ENCODE peak calls at places on chromosomes 6 and 20, in four cellular contexts. L, S, E and V are unnamed samples.

GRCh38 chr6:146551545-146551944 is 7.9 kb downstream of the RAB32 start:
- DNase-seq in E (no peak), L (peak), S (no peak), V (no peak)

GRCh38 chr6:116450769-116451740 is 10.1 kb upstream of the CALHM6 start:
- DNase-seq in L (no peak), S (no peak), E (peak), V (no peak)

GRCh38 chr6:147204060-147204785 is at the start of gene STXBP5:
- DNase-seq in E (no peak), S (peak), L (peak), V (peak)

GRCh38 chr6:139728879-139729278 is 354.4 kb upstream of the CITED2 start:
- DNase-seq in S (no peak), E (no peak), L (no peak), V (no peak)

GRCh38 chr6:159875194-159875593 is 15.6 kb upstream of the MAS1 start:
- DNase-seq in S (no peak), E (peak), L (no peak), V (no peak)

GRCh38 chr20:31698803-31699718 is 23.6 kb downstream of the BCL2L1 start:
- DNase-seq in L (peak), E (no peak), S (peak), V (peak)

GRCh38 chr6:47187883-47188587 is 121.7 kb downstream of the TNFRSF21 start:
- DNase-seq in L (peak), S (no peak), E (no peak), V (no peak)

GRCh38 chr20:11891081-11891826 is 26.4 kb upstream of the BTBD3 start:
- DNase-seq in S (peak), E (no peak), L (peak), V (peak)

GRCh38 chr20:36919715-36920333 is 31.7 kb downstream of the SAMHD1 start:
- DNase-seq in L (peak), S (peak), E (peak), V (peak)

GRCh38 chr20:45289942-45290676 is 16.5 kb upstream of the RBPJL start:
- DNase-seq in E (no peak), S (no peak), L (no peak), V (no peak)

GRCh38 chr20:45290677-45291355 is 15.8 kb upstream of the RBPJL start:
- DNase-seq in E (no peak), L (peak), S (peak), V (peak)

GRCh38 chr20:45293041-45294002 is 13.3 kb upstream of the RBPJL start:
- DNase-seq in S (peak), E (no peak), L (peak), V (peak)

GRCh38 chr20:45292343-45292742 is 14.3 kb upstream of the RBPJL start:
- DNase-seq in L (no peak), S (no peak), E (no peak), V (no peak)

DNA sequence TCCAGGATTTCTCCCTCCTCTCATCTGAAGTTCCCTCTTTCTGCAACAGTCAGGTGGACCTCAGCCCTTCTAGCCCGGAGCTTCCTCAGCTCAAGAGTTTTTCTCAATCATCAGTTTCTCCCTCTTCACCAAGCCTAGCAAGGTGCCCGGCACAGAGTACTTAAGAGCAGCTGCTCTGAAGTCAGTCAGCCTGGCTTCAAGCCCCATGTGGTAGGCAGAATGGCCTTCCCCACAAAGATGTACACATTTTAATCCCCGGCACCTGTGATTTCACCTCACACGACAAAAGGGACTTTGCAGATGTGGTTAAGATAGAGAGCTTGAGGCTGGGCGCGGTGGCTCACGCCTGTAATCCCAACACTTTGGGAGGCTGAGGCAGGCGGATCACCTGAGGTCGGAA is 15.1 kb upstream of the RBPJL start:
- DNase-seq in E (no peak), S (no peak), L (no peak), V (no peak)
- TF ChIP-seq RCOR1 in E (no peak), S (no peak), L (no peak), V (no peak)

DNA sequence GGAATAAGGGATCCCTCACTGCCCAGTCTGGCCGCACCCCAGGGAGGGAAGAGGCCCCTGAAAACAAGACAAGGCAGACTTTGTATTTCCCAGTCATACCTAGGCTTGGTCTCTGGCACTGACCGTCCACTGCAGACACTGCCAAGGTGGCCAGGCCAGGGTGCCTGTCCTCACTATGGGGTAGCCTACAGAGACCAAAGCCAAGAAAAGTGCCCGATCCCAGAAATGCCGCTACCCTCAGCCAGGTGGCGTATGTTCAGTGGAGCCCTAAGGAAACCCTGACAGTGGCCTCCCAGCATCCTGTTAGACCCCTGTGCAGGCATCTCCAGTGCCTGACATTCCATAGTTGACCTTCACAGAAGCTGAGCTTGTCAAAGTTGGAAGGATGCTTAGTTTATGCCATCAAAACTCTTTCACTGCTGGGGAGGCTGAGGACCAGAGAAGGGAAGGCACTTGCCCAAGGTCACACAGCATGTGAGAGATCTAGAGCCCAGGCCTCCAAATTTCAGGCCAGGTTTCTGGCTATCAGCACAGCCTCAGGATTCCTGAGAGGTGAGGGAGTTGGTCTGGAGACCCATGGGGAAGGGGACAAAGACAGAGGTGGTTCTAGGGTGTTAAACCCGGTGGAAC is 2.5 kb downstream of the SCRT2 start:
- DNase-seq in L (no peak), E (no peak), S (peak), V (no peak)
- TF ChIP-seq CTCF in L (peak), E (peak), S (peak), V (peak)

GRCh38 chr20:57536759-57537724 is 12.1 kb upstream of the CTCFL start:
- DNase-seq in L (no peak), E (no peak), S (no peak), V (no peak)
- TF ChIP-seq POLR2A in L (no peak), E (no peak), S (no peak), V (no peak)

DNA sequence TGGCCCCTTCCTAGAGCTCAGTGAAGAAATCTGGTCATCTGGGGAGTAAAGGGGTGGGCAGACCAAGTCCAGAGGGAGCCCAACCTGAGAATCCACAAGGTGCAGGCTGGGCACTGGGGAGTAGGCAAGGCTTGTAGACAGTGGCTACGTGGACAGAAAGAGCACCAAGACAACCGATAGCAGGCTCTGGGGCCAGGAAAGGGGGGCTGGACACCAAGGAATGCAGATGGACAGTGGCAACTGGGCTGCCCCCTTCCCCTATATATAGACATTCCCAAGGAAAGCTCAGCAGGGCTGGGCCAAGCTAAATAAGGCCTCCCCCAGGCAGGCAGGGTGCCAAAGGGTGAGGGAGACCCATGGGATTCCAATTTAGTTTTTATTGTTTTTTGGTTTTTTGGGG is 1.5 kb upstream of the TNNC2 start:
- DNase-seq in E (no peak), L (no peak), S (no peak), V (no peak)
- TF ChIP-seq RCOR1 in E (no peak), L (no peak), S (no peak), V (no peak)

DNA sequence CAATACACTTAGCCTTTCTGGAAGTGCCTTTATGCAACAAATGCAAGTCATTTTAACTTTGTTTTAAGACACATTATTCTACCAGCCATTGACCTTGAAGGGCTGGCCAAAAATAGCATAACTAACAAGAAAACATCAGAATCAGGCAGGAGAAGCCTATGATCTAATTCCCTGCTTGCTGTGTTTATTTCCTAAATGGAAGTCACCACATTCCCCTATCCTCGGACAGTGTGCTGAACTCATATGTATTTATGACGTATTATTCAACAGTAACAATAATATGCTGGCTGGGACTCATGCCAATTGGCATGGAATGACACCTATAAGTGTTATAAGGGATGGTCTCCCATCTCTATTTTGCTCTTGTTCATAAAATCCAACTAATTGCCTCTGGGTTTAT is 140.7 kb downstream of the MAP3K7 start:
- DNase-seq in E (no peak), L (peak), S (no peak), V (no peak)
- TF ChIP-seq CTCF in E (no peak), L (no peak), S (no peak), V (no peak)

DNA sequence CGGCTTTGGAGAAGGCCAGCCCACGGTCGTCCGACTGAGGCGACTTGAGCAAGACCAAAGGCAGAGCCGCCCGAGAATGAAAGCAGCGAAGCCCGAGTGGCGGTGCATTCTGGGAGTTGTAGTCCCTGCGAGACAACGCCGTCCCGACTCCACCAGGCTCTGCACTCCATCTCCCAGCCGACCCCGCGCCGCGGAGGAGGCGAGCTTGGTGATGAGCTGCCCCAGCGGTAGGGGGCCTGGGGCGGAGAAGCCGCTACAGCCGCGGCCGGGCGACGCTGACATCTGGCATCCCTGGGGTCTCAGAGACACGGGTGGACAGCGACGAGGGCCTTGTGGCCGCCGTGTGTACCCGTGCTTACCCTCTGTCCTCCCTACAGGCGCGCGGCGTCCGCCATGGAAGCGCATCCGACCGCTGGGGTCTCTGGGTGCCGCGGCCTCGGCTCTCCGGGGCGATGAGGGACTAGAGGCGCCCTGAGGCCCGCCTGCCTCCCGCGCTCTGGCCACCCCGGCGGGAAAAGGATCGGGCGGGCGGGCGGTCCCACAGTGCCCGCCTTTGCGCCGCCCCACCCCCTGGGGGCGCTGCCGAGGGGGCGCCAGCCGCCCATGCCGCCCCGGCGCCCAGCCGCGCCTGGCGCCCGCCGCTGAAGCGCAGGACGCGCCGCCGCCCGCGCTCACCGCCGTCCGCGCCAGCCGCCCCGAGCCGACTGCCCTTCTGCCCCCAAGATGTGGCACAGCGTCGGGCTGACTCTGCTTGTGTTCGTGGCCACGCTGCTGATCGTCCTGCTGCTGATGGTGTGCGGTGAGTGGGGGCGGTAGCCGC is at the start of gene SMIM13:
- DNase-seq in L (peak), E (peak), S (peak), V (peak)
- TF ChIP-seq POLR2A in L (peak), E (peak), S (peak), V (peak)

DNA sequence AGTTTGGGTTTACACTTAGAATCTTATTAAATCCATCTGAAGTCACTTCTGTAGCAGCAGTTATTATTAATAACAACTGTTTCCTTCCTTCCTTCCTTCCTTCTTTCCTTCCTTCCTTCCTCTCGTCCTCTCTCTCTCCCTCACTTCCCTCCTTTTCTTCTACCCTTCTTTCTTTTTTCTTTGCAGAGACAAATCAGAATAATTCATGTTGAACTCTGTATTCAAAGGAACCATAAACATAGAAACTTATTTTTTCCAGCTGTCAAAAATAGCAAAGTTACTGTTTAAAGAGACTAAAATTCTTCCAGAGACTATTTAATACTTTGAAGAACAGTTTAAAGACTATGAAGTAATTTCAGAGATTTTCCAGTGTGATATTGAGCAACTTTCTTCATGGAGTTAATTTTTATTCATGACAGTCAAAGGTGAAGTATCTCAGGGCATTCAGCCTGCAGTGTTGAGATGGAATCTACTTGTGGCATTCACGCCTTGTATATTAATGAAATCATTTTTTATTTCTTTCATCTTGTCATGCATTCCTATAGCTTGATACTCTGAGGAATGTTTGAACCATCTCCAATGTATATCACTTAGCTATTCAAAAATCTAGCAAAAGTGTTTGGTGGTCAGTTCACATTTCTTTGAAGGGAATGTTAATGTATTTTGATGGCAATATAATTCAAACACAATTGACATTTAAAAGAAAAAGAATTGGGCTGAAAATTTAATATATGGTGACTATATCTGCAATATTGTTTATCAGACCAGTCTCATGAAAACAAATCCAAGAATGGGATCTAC is 109.6 kb downstream of the BCAS1 start:
- DNase-seq in S (no peak), E (no peak), L (no peak), V (no peak)
- TF ChIP-seq RCOR1 in S (no peak), E (no peak), L (no peak), V (no peak)

GRCh38 chr6:162750776-162751175 is 23.0 kb downstream of the PACRG start:
- DNase-seq in E (no peak), S (peak), L (peak), V (no peak)
- TF ChIP-seq CTCF in E (no peak), S (peak), L (no peak), V (no peak)

GRCh38 chr6:107493158-107494057 is 3.5 kb downstream of the SOBP start:
- DNase-seq in S (no peak), L (peak), E (no peak), V (no peak)
- TF ChIP-seq POLR2A in S (no peak), L (no peak), E (no peak), V (no peak)

GRCh38 chr20:34112600-34113061 is 588 bp upstream of the EIF2S2 start:
- DNase-seq in S (peak), L (peak), E (no peak), V (no peak)
- TF ChIP-seq RCOR1 in S (no peak), L (no peak), E (no peak), V (no peak)